ENCODE peak calls at places on chromosomes 11 and 22, in four cellular contexts. J is K562, N is HepG2, C is WTC11. D is an unnamed sample.

GRCh38 chr11:8807544-8808225 is 103.3 kb upstream of the AKIP1 start:
- DNase-seq in J (no peak), N (no peak), C (no peak), D (no peak)

GRCh38 chr11:61972112-61972795 is 4.8 kb upstream of the FTH1 start:
- DNase-seq in C (no peak), N (no peak), J (peak; percentile 8), D (no peak)

GRCh38 chr11:65611028-65611757 is 2.8 kb downstream of the MAP3K11 start:
- DNase-seq in J (no peak), N (no peak), C (no peak), D (no peak)

GRCh38 chr11:36373040-36374010 is 77.2 kb downstream of the PRR5L start:
- DNase-seq in J (no peak), C (no peak), N (no peak), D (no peak)

GRCh38 chr11:61971177-61972111 is 4.0 kb upstream of the FTH1 start:
- DNase-seq in J (peak; percentile 95), N (peak; percentile 99), C (peak; percentile 98), D (peak; percentile 72)

GRCh38 chr11:69210660-69211035 is 54.9 kb downstream of the SMIM38 start:
- DNase-seq in C (no peak), J (no peak), N (no peak), D (no peak)

GRCh38 chr22:25186140-25186539 is 13.5 kb upstream of the CRYBB3 start:
- DNase-seq in N (no peak), J (no peak), C (no peak), D (no peak)

GRCh38 chr11:115678942-115679341 is 174.7 kb upstream of the CADM1 start:
- DNase-seq in J (no peak), N (peak; percentile 37), C (peak; percentile 71), D (peak; percentile 62)

GRCh38 chr11:9639099-9639498 is 24.8 kb upstream of the SWAP70 start:
- DNase-seq in N (no peak), C (no peak), J (no peak), D (no peak)

GRCh38 chr11:18736590-18737148 is 10.7 kb upstream of the IGSF22 start:
- DNase-seq in J (no peak), N (no peak), C (peak; percentile 41), D (no peak)

GRCh38 chr11:70220136-70220535 is 17.0 kb downstream of the FADD start:
- DNase-seq in C (no peak), N (no peak), J (no peak), D (no peak)

GRCh38 chr11:86676533-86677154 is 4.2 kb upstream of the ME3 start:
- DNase-seq in C (peak; percentile 71), N (peak; percentile 18), J (peak; percentile 64), D (peak; percentile 78)

GRCh38 chr22:29306175-29306829 is at the start of gene GAS2L1:
- DNase-seq in N (peak; percentile 54), J (peak; percentile 87), C (peak; percentile 76), D (peak; percentile 90)

GRCh38 chr22:39661842-39662676 is 91.5 kb downstream of the CACNA1I start:
- DNase-seq in J (peak; percentile 82), C (peak; percentile 96), N (no peak), D (no peak)
- TF ChIP-seq SP1 in J (no peak), C (peak; percentile 56), N (no peak), D (no peak)

GRCh38 chr22:50627452-50627913 is 469 bp downstream of the ARSA start:
- DNase-seq in J (no peak), N (peak; percentile 15), C (peak; percentile 48), D (no peak)

GRCh38 chr22:50626856-50627451 is 998 bp downstream of the ARSA start:
- DNase-seq in C (no peak), J (no peak), N (no peak), D (no peak)

GRCh38 chr22:50628543-50629134 is 687 bp upstream of the ARSA start:
- DNase-seq in N (no peak), C (no peak), J (no peak), D (no peak)

GRCh38 chr22:50626314-50626855 is 1.6 kb downstream of the ARSA start:
- DNase-seq in N (no peak), C (no peak), J (no peak), D (no peak)

DNA sequence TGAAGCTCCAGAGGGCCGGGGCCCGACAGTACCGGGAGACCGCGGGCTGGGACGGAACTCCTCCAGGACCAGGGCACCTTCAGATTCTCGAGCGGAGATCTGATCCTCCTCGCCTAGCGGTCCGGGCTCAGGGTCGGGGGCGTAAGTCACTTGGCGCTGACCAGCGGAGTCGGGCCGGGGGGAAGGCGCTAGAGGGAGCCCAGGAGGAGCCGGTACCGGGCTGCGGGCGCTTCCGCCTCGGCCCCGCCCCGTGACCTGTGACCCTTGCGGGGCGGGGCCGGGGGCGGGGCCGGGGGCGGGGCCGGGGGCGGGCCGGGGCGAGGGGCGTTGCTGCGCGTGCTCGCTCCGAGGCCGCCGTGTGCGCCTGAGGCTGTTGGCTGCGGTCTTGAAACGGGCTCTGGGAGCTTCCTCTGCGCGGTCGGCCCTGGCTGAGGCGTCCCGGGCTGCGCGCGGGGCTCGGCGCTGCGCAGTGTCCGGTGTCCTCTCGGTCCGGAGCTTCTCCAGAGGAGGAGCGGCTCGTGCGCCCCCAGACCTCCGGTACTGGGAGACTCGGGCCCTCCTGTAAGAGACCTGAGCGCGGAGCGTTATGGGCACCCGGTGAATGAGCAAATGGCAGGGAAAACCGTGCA is at the start of gene ARSA:
- DNase-seq in N (peak; percentile 70), C (peak; percentile 82), J (peak; percentile 79), D (peak; percentile 92)
- TF ChIP-seq ELF4 in N (no peak), C (no peak), J (no peak), D (no peak)

GRCh38 chr22:20983081-20983745 is 1.1 kb downstream of the LZTR1 start:
- DNase-seq in J (no peak), N (no peak), C (no peak), D (no peak)

GRCh38 chr22:20988573-20989322 is 6.7 kb downstream of the LZTR1 start:
- DNase-seq in J (no peak), N (no peak), C (no peak), D (no peak)

GRCh38 chr22:20987375-20987774 is 5.3 kb downstream of the LZTR1 start:
- DNase-seq in C (no peak), N (no peak), J (no peak), D (no peak)

GRCh38 chr22:20986365-20986764 is 4.3 kb downstream of the LZTR1 start:
- DNase-seq in C (no peak), N (no peak), J (no peak), D (no peak)

DNA sequence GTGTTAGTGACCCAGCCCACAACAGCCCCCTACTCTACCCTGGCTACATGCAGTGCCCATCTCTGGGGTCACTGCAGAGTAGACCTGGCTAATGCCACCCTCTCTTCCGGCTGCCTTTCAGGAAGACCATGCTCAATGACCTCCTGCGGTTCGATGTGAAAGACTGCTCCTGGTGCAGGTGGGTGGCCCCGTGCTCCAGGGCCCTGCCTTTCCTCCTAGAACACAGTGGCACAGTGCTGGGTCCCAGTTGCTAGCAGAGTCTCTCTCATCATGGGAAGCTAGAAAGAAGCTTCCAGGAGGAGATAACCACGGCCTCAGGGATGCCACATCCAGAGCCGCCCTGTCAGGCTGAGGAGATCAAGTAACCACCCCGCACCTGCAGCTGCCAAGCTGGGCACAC is 3.6 kb downstream of the LZTR1 start:
- DNase-seq in N (no peak), C (no peak), J (no peak), D (no peak)
- TF ChIP-seq SP1 in N (no peak), C (no peak), J (no peak), D (no peak)

DNA sequence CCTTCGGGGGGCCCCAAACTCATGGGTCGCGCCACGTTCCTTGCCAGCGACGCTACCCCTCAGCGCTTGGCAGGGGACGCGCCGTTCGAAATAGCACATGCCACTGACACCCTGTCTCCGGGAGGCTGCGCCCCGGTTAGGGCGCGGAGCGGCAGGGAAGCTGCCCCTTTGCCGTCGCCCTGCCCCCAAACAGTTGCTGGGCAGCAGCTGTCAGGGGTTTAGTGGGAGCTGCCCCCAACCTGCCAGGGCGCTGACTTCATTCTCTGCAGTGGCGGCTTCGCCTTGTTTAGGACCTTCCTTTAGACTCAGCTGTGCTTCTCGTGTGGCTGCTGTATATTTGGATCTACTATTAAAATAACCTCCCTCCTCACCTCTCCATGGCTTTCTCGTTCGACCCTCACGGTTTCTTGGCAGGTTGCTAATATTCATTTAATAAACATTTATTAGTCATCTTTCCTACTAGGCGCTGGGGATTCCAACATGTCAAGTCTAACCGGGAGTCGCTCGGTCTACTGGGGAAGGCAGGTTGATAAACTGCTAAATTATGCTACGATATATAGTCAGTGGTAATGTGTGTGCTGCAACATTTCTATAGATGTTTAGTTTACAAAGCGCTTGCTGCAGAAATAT is 777 bp downstream of the TMEM109 start:
- DNase-seq in C (no peak), J (peak; percentile 54), N (no peak), D (peak; percentile 17)
- TF ChIP-seq ELF4 in C (no peak), J (no peak), N (no peak), D (no peak)

D was measured in HEK293T.